ENCODE peak calls at places on chromosomes 16 and 17, in seven cellular contexts. G, L, O, K, W, Q and D are unnamed samples.

GRCh38 chr16:89695875-89696597 is 5.5 kb downstream of the SPATA2L start:
- DNase-seq in G (no peak), L (no peak), O (no peak), K (no peak), W (no peak), Q (no peak), D (no peak)

GRCh38 chr17:59381716-59382570 is 50.5 kb downstream of the YPEL2 start:
- DNase-seq in G (no peak), L (no peak), O (no peak), K (no peak), W (no peak), Q (no peak), D (no peak)

GRCh38 chr17:36525888-36526287 is 8.8 kb downstream of the MYO19 start:
- DNase-seq in G (no peak), L (no peak), O (no peak), K (no peak), W (no peak), Q (no peak), D (no peak)

GRCh38 chr17:42653179-42654124 is 5.6 kb upstream of the TUBG2 start:
- DNase-seq in G (peak), L (peak), O (no peak), K (peak), W (no peak), Q (peak), D (peak)

GRCh38 chr16:85969591-85969990 is 70.6 kb downstream of the IRF8 start:
- DNase-seq in G (peak), L (peak), O (no peak), K (peak), W (no peak), Q (no peak), D (no peak)

GRCh38 chr17:77140878-77141767 is at the start of gene SEC14L1:
- DNase-seq in G (no peak), L (peak), O (peak), K (peak), W (peak), Q (peak), D (peak)

GRCh38 chr16:22126037-22126558 is 33.8 kb downstream of the VWA3A start:
- DNase-seq in G (no peak), L (no peak), O (no peak), K (no peak), W (no peak), Q (peak), D (no peak)

GRCh38 chr17:2215616-2216364 is 87.8 kb downstream of the SMG6 start:
- DNase-seq in G (peak), L (peak), O (no peak), K (peak), W (no peak), Q (peak), D (peak)

GRCh38 chr16:75116081-75116910 is at the start of gene LDHD:
- DNase-seq in G (no peak), L (no peak), O (no peak), K (peak), W (peak), Q (peak), D (peak)

GRCh38 chr16:50072730-50073129 is 7.0 kb downstream of the HEATR3 start:
- DNase-seq in G (no peak), L (no peak), O (no peak), K (no peak), W (no peak), Q (no peak), D (no peak)

GRCh38 chr17:79023180-79023705 is 726 bp upstream of the C1QTNF1 start:
- DNase-seq in G (no peak), L (no peak), O (no peak), K (no peak), W (no peak), Q (no peak), D (no peak)

GRCh38 chr17:50262001-50262794 is 12.1 kb upstream of the TMEM92 start:
- DNase-seq in G (no peak), L (no peak), O (no peak), K (no peak), W (no peak), Q (no peak), D (peak)

GRCh38 chr16:31167315-31167714 is 12.6 kb upstream of the FUS start:
- DNase-seq in G (no peak), L (no peak), O (no peak), K (no peak), W (no peak), Q (no peak), D (no peak)

GRCh38 chr16:88705076-88705684 is 1.0 kb downstream of the RNF166 start:
- DNase-seq in G (peak), L (peak), O (no peak), K (no peak), W (no peak), Q (peak), D (no peak)

GRCh38 chr17:21680366-21680765 is 12.0 kb upstream of the KCNJ18 start:
- DNase-seq in G (no peak), L (no peak), O (no peak), K (no peak), W (no peak), Q (no peak), D (no peak)

GRCh38 chr17:18267927-18268711 is 7.7 kb downstream of the MIEF2 start:
- DNase-seq in G (peak), L (peak), O (no peak), K (peak), W (no peak), Q (peak), D (peak)

GRCh38 chr16:59566446-59566845 is 832.3 kb upstream of the GOT2 start:
- DNase-seq in G (peak), L (no peak), O (no peak), K (no peak), W (no peak), Q (no peak), D (no peak)
- H2BK120ac ChIP-seq in G (no peak), L (no peak), O (no peak), K (no peak), W (no peak), Q (no peak), D (no peak)

DNA sequence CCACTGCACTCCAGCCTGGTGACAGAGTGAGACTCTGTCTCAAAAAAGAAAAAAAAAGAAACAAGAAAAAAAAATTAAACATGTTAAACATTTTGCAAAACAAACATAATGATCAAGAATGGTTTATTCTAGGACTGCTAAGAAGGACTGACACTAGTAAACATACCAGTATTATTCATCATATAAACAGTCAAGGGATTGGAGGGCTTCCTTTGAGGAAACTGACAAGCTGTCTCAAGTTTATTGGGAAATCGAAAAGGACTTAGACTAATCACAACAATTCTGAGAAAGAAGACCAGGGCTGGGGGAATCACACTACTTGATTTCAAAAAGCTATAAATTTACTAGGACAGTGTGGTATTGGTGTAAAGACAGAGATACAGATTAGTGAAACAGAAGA is 75.5 kb downstream of the MYH10 start:
- DNase-seq in G (peak), L (peak), O (no peak), K (no peak), W (no peak), Q (no peak), D (no peak)
- H2BK120ac ChIP-seq in G (no peak), L (no peak), O (no peak), K (no peak), W (no peak), Q (no peak), D (no peak)

GRCh38 chr16:82041542-82041941 is 6.5 kb downstream of the HSD17B2 start:
- DNase-seq in G (no peak), L (no peak), O (no peak), K (no peak), W (no peak), Q (peak), D (no peak)
- H2BK120ac ChIP-seq in G (peak), L (no peak), O (no peak), K (no peak), W (no peak), Q (no peak), D (no peak)

DNA sequence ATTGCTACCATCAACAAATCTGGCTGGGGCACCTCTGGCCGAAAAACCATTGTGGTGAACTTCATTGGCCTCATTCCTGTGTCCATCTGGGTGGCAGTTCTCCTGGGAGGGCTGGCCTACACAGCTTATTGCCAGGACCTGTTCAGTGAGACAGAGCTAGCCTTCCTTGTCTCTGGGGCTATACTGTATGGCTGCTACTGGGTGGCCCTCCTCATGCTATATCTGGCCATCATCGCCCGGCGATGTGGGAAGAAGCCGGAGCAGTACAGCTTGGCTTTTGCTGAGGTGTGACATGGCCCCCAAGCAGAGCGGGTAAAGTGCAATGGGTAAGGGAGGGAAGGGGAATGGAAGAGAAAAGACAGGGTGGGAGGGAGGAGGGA is 9.5 kb downstream of the HAS3 start:
- DNase-seq in G (no peak), L (no peak), O (no peak), K (no peak), W (no peak), Q (no peak), D (no peak)
- H2BK120ac ChIP-seq in G (no peak), L (no peak), O (no peak), K (no peak), W (no peak), Q (no peak), D (no peak)

GRCh38 chr17:40960144-40960543 is 6.6 kb downstream of the KRT39 start:
- DNase-seq in G (peak), L (peak), O (no peak), K (no peak), W (no peak), Q (peak), D (no peak)
- H2BK120ac ChIP-seq in G (peak), L (no peak), O (no peak), K (no peak), W (no peak), Q (no peak), D (no peak)

DNA sequence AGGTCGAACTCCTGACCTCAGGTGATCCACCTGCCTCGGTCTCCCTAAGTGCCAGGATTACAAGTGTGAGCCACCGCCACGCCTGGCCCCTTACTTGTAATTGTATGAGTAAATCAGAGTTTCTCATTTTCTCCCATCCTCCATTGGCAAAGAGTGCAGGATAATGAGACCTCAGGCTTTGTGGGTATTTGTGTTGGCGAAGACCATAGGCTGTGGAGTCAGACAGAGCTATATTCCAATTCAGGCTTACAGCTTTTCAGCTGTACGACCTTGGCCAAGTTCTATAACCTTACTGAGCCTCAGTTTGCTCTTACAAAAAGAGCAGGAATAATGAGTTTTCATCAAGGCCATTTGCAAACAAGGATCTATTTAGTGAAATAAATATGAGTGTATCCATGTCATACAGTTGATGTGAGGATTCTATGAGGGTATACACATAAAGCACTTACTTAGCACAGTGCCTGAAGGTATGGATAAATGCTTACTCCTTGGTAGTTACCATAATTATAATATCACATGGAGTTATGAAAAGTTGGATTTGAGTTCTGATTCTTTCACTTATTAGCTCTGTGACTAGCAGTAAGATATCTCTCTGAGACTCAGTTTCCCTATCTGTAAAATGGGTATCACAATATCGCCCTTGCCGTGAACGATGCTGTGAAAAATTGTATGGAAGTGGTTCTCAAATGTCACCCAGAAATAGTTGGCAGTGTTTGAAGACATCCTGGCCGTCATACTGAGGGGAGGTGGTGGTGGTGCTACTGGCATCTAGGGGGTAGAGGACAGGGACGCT is 25.6 kb upstream of the CPPED1 start:
- DNase-seq in G (no peak), L (no peak), O (no peak), K (no peak), W (no peak), Q (no peak), D (no peak)
- H2BK120ac ChIP-seq in G (no peak), L (no peak), O (no peak), K (no peak), W (no peak), Q (no peak), D (no peak)

DNA sequence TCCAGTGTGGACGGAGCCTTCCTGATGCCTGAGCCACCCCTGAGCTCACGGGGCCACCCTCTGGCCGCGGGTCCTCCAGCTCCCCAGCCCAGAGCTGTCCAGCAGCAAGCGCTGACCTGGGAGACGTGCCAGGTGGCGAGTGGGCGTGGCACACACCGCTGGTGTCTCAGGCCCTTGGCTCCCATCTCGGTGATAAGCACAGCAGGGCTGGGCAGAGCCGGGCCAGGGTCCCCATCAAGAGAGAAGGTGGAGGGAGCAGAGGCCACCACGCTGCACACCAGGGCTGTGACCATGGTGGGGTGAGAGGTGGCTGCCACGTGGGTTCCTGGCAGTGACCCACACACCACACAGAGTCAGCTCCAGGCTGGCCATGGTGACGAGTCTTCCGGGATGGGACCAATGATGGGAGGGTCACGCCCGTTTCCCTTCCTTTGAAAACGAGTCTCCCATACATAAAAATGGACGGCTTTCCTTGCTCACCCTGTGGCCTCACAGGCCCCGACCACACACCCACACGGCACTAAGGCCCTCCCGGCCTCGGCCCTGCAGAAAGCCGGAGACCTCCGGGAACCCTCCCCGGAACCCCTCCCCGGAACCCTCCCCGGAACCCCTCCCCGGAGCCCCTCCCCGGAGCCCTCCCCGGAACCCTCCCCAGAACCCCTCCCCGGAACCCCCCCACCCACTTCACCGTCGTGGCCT is 16.8 kb downstream of the UTS2R start:
- DNase-seq in G (no peak), L (no peak), O (no peak), K (peak), W (no peak), Q (peak), D (no peak)
- H2BK120ac ChIP-seq in G (no peak), L (no peak), O (no peak), K (no peak), W (no peak), Q (no peak), D (no peak)

GRCh38 chr17:28384281-28385036 is 13.0 kb downstream of the SARM1 start:
- DNase-seq in G (no peak), L (peak), O (no peak), K (no peak), W (no peak), Q (peak), D (peak)
- H2BK120ac ChIP-seq in G (no peak), L (no peak), O (no peak), K (no peak), W (no peak), Q (no peak), D (no peak)

GRCh38 chr16:7596285-7596684 is 263.6 kb downstream of the RBFOX1 start:
- DNase-seq in G (no peak), L (no peak), O (no peak), K (no peak), W (no peak), Q (no peak), D (no peak)
- H2BK120ac ChIP-seq in G (no peak), L (no peak), O (no peak), K (no peak), W (no peak), Q (no peak), D (no peak)